ENCODE peak calls at places on chromosomes 11 and 22, in four cellular contexts. W is stomach, Z is T47D, H is HTR-8/SVneo. R is an unnamed sample.

GRCh38 chr11:103862827-103863213 is 173.6 kb upstream of the DDI1 start:
- DNase-seq in H (no peak), Z (no peak), W (no peak), R (no peak)

GRCh38 chr11:116404143-116404800 is 368.5 kb downstream of the BUD13 start:
- DNase-seq in W (no peak), H (no peak), Z (no peak), R (no peak)

GRCh38 chr11:122170815-122171475 is 54.9 kb upstream of the BLID start:
- DNase-seq in W (no peak), H (no peak), Z (no peak), R (no peak)

GRCh38 chr11:113817162-113817561 is 37.6 kb downstream of the CLDN25 start:
- DNase-seq in W (no peak), H (no peak), Z (no peak), R (no peak)

GRCh38 chr11:284081-285020 is 4.6 kb upstream of the PGGHG start:
- DNase-seq in Z (no peak), W (no peak), H (no peak), R (no peak)

GRCh38 chr11:118565062-118565461 is 669 bp downstream of the IFT46 start:
- DNase-seq in W (no peak), H (no peak), Z (peak), R (no peak)

GRCh38 chr11:78228467-78228866 is 39.7 kb downstream of the USP35 start:
- DNase-seq in W (no peak), Z (peak), H (peak), R (peak)

GRCh38 chr22:37077802-37078448 is 26.4 kb downstream of the KCTD17 start:
- DNase-seq in H (peak), Z (peak), W (peak), R (peak)

GRCh38 chr11:798093-798713 is at the start of gene SLC25A22:
- DNase-seq in H (no peak), W (peak), Z (peak), R (peak)

GRCh38 chr11:116797816-116798215 is 6.1 kb upstream of the APOA5 start:
- DNase-seq in Z (no peak), H (no peak), W (no peak), R (no peak)

GRCh38 chr11:121967131-121967689 is 148.8 kb downstream of the BLID start:
- DNase-seq in Z (no peak), H (no peak), W (no peak), R (no peak)

GRCh38 chr22:40628354-40629042 is 8.0 kb downstream of the MRTFA start:
- DNase-seq in Z (no peak), W (no peak), H (no peak), R (no peak)

GRCh38 chr11:65792456-65792855 is 5.6 kb downstream of the OVOL1 start:
- DNase-seq in H (no peak), W (no peak), Z (no peak), R (no peak)

GRCh38 chr11:12217879-12218278 is 107.5 kb downstream of the MICAL2 start:
- DNase-seq in H (no peak), Z (peak), W (no peak), R (no peak)

GRCh38 chr11:96098511-96099241 is 174.8 kb upstream of the MTMR2 start:
- DNase-seq in W (no peak), Z (peak), H (no peak), R (peak)

GRCh38 chr11:58923300-58923788 is 15.9 kb upstream of the GLYATL1 start:
- DNase-seq in W (no peak), H (peak), Z (peak), R (no peak)

GRCh38 chr22:22959147-22959827 is 71.7 kb downstream of the IGLL5 start:
- DNase-seq in Z (peak), W (peak), H (peak), R (no peak)

GRCh38 chr11:92204731-92205130 is 19.9 kb upstream of the FAT3 start:
- DNase-seq in H (no peak), W (peak), Z (peak), R (no peak)

R was measured in HuH-7.5.